ENCODE peak calls at places on chromosomes 11 and 22, in four cellular contexts. O is right atrium auricular region, S is pancreas, T is endodermal cell. A is an unnamed sample.

GRCh38 chr11:15976433-15977045 is 379.8 kb downstream of the SOX6 start:
- DNase-seq in O (no peak), S (no peak), T (no peak), A (no peak)

GRCh38 chr22:46088541-46089311 is 61.6 kb upstream of the PPARA start:
- DNase-seq in O (no peak), S (no peak), T (no peak), A (no peak)

GRCh38 chr11:129209891-129210830 is 18.0 kb upstream of the ARHGAP32 start:
- DNase-seq in O (no peak), S (no peak), T (no peak), A (no peak)

GRCh38 chr11:132402056-132402684 is 1031.8 kb downstream of the NTM start:
- DNase-seq in O (no peak), S (no peak), T (peak; percentile 89), A (peak; percentile 87)

GRCh38 chr11:70203749-70204465 is 811 bp downstream of the FADD start:
- DNase-seq in O (peak; percentile 77), S (peak; percentile 60), T (no peak), A (no peak)

GRCh38 chr22:30717331-30717921 is 22.8 kb downstream of the OSBP2 start:
- DNase-seq in O (no peak), S (no peak), T (no peak), A (no peak)

GRCh38 chr11:41612415-41612814 is 153.0 kb upstream of the LRRC4C start:
- DNase-seq in O (no peak), S (no peak), T (no peak), A (no peak)

GRCh38 chr22:36565686-36566085 is 36.7 kb upstream of the EIF3D start:
- DNase-seq in O (no peak), S (no peak), T (no peak), A (no peak)

GRCh38 chr11:98194611-98195010 is 826.1 kb upstream of the CNTN5 start:
- DNase-seq in O (no peak), S (no peak), T (no peak), A (no peak)

GRCh38 chr11:32072872-32073661 is 17.8 kb upstream of the RCN1 start:
- DNase-seq in O (no peak), S (no peak), T (no peak), A (no peak)

GRCh38 chr22:36771376-36772063 is 4.4 kb downstream of the IFT27 start:
- DNase-seq in O (no peak), S (no peak), T (peak; percentile 24), A (no peak)

GRCh38 chr22:39567135-39567946 is 3.2 kb upstream of the CACNA1I start:
- DNase-seq in O (no peak), S (no peak), T (no peak), A (no peak)

GRCh38 chr11:60370252-60370810 is 8.0 kb upstream of the MS4A7 start:
- DNase-seq in O (no peak), S (no peak), T (no peak), A (no peak)

GRCh38 chr22:25449781-25450317 is 114.6 kb upstream of the GRK3 start:
- DNase-seq in O (no peak), S (no peak), T (no peak), A (no peak)

GRCh38 chr11:18563090-18563730 is 25.3 kb downstream of the UEVLD start:
- DNase-seq in O (no peak), S (no peak), T (no peak), A (no peak)

GRCh38 chr11:19820100-19820499 is 107.5 kb downstream of the NAV2 start:
- DNase-seq in O (no peak), S (no peak), T (no peak), A (no peak)

GRCh38 chr11:125869526-125869925 is 17.9 kb upstream of the HYLS1 start:
- DNase-seq in O (no peak), S (no peak), T (no peak), A (no peak)

GRCh38 chr11:121029153-121029552 is 5.3 kb downstream of the TBCEL start:
- DNase-seq in O (no peak), S (no peak), T (no peak), A (no peak)

GRCh38 chr22:44534335-44534734 is 36.3 kb upstream of the RTL6 start:
- DNase-seq in O (no peak), S (no peak), T (no peak), A (no peak)

GRCh38 chr22:37824674-37825641 is 1.8 kb downstream of the GALR3 start:
- DNase-seq in O (no peak), S (no peak), T (peak; percentile 82), A (no peak)
- TF ChIP-seq CTCF in O (no peak), S (no peak), T (peak; percentile 54), A (no peak)

GRCh38 chr22:20994128-20994901 is 7.6 kb downstream of the THAP7 start:
- DNase-seq in O (no peak), S (no peak), T (no peak), A (no peak)
- H3K36me3 ChIP-seq in O (peaks cover 71% of the 10 kb centered on the region), S (peaks cover 19% of the 10 kb centered on the region), T (peaks cover 7% of the 10 kb centered on the region), A (peaks cover 99% of the 10 kb centered on the region)

GRCh38 chr11:119373059-119373875 is 8.2 kb downstream of the USP2 start:
- DNase-seq in O (no peak), S (no peak), T (no peak), A (no peak)

GRCh38 chr11:119370486-119371046 is 10.9 kb downstream of the USP2 start:
- DNase-seq in O (no peak), S (no peak), T (peak; percentile 68), A (no peak)

GRCh38 chr11:119371067-119371601 is 10.4 kb downstream of the USP2 start:
- DNase-seq in O (no peak), S (no peak), T (no peak), A (no peak)

GRCh38 chr11:119372260-119373058 is 9.0 kb downstream of the USP2 start:
- DNase-seq in O (no peak), S (no peak), T (peak; percentile 36), A (no peak)

GRCh38 chr11:119371778-119372182 is 9.7 kb downstream of the USP2 start:
- DNase-seq in O (no peak), S (no peak), T (peak; percentile 40), A (no peak)
- TF ChIP-seq CTCF in O (peak; percentile 46), S (no peak), T (no peak), A (peak; percentile 27)

DNA sequence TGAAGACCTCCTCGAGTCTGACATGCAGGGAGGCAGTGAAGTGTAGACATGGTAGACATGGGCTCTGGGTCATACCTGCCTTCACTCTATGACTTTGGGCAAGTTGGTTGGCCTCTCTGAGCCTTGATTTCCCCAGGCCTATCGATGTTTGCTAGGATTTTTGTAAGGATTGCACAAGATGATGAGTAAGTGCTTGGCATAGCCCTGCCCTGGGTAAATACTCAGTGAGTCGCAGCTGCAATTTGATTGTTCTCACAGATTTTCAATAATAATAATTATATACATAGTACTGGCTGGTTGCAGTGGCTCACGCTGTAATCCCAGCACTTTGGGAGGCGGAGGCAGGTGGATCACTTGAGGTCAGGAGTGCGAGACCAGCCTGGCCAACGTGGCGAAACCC is 18.1 kb downstream of the MCM5 start:
- DNase-seq in O (no peak), S (no peak), T (no peak), A (no peak)
- H3K36me3 ChIP-seq in O (peaks cover 70% of the 10 kb centered on the region), S (peaks cover 31% of the 10 kb centered on the region), T (peaks cover 87% of the 10 kb centered on the region), A (peaks cover 100% of the 10 kb centered on the region)

DNA sequence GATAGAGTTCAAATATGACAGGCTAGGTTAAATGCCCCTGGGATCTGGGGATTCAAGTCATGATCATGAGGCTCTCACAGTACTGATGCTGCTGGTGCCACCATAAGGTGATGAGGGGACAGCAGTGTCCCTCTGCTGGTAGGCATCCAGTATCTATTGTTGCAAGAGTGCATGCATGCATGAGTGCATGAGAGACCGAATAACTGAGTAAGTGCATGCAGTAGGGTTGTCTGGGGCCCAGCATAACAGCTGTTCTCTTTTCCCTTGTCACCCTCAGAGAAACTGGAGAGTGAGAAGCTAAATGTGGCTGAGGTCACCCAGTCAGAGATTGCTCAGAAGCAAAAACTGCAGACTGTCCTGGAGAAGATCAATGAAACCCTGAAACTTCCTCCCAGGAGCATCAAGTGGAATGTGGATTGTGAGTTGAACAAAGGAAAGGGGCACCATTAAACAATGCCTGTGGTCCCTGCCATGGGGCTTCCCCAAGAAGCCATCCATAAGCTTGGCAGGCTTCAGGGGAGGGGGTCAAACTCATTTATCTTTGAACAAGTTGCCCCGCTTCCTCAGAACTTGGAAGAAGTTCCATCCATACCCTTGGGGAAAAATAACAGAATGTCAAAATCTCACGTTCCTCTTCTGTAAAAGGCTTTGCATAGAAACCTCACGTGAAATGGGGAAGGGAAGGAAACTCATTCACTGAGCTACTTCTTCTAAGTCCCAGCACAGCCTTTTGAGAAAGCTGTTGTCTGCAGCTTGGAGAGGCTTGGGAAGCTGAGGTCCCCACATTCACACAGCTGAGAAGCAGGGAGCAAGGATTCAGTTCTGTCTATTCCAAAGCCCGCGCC is 119.0 kb downstream of the PARVA start:
- DNase-seq in O (no peak), S (no peak), T (peak; percentile 66), A (no peak)
- TF ChIP-seq CTCF in O (no peak), S (no peak), T (peak; percentile 78), A (no peak)

DNA sequence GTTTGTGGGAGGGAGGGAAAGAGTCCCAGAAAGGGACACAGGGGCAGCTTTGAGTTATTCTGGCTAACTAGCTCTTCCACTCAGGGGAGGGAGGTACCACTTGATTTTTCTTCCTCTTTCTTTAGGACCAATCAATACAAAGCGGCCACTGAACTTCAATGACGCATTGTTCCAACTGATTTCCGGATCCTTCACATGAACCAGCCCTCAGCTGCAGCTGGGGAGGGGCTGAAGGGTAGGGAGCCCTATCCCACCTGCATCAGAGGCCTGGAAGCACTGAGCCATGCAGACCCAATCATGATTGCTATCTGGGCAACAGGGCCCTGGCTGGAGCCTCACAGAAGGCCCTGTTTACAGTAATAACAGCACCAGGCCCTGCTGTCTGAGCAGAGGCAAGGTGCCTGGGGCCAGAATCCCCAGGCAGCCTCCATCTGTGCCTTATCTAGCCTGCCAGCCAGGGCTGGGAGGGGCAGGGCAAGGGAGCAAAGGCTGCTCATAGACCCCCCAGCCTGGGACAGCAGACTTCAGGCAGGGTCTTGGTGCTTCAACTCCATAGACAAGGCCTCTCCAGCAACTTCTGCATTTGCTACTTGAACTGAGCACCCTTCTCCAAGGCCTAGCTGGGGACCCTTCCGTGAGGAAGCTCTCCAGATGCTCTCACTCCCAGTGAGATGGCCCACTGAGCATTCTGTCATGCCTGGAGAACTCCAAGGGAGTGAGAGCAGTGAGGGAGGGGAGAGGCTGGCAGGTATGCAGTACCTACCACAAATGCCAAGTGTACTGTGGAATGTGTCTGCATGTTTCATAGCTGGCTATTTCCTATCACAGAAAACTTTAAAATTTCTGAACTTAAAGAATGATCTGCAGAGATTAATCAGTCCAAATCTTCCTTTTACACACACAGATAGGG is 22.5 kb downstream of the CLPB start:
- DNase-seq in O (no peak), S (no peak), T (no peak), A (no peak)
- H3K36me3 ChIP-seq in O (no peaks in the 10 kb centered on the region), S (no peaks in the 10 kb centered on the region), T (no peaks in the 10 kb centered on the region), A (no peaks in the 10 kb centered on the region)

GRCh38 chr11:77066229-77067023 is at the start of gene CAPN5:
- DNase-seq in O (peak; percentile 89), S (peak; percentile 91), T (peak; percentile 98), A (peak; percentile 94)

GRCh38 chr11:77064648-77065217 is 2.0 kb upstream of the CAPN5 start:
- DNase-seq in O (no peak), S (no peak), T (peak; percentile 20), A (no peak)

GRCh38 chr11:77067776-77068460 is 1.1 kb downstream of the CAPN5 start:
- DNase-seq in O (peak; percentile 57), S (no peak), T (peak; percentile 49), A (no peak)

GRCh38 chr11:77063861-77064260 is 2.9 kb upstream of the CAPN5 start:
- DNase-seq in O (no peak), S (no peak), T (peak; percentile 35), A (no peak)

GRCh38 chr11:77065878-77066228 is 918 bp upstream of the CAPN5 start:
- DNase-seq in O (peak; percentile 83), S (no peak), T (no peak), A (no peak)
- TF ChIP-seq CTCF in O (no peak), S (no peak), T (no peak), A (no peak)